ENCODE peak calls at places on chromosome 1, in six cellular contexts. J is K562, O is A549, D is endothelial cell of umbilical vein, Z is GM12878, M is HepG2. Q is an unnamed sample.

GRCh38 chr1:43479414-43479813 is 25.7 kb upstream of the HYI start:
- DNase-seq in O (no peak), Z (no peak), D (no peak), J (no peak), M (no peak), Q (no peak)

GRCh38 chr1:89894210-89894668 is 73.4 kb downstream of the LRRC8D start:
- DNase-seq in D (peak; percentile 86), J (no peak), M (no peak), Z (no peak), O (peak; percentile 48), Q (no peak)

GRCh38 chr1:156245451-156246232 is 2.2 kb downstream of the PAQR6 start:
- DNase-seq in M (no peak), Z (no peak), D (peak; percentile 31), J (no peak), O (no peak), Q (peak; percentile 50)

GRCh38 chr1:118254483-118254882 is 69.5 kb upstream of the SPAG17 start:
- DNase-seq in D (no peak), M (no peak), O (no peak), Z (no peak), J (no peak), Q (no peak)

GRCh38 chr1:18015719-18016118 is 91.9 kb upstream of the IGSF21 start:
- DNase-seq in D (no peak), O (no peak), J (no peak), Z (no peak), M (no peak), Q (no peak)

GRCh38 chr1:234926574-234927311 is 201.9 kb downstream of the TOMM20 start:
- DNase-seq in J (no peak), M (no peak), D (peak; percentile 30), Z (peak; percentile 95), O (no peak), Q (no peak)

GRCh38 chr1:177631770-177632169 is 338.1 kb downstream of the SEC16B start:
- DNase-seq in Z (no peak), J (no peak), D (no peak), M (no peak), O (no peak), Q (no peak)

GRCh38 chr1:208557046-208557445 is 312.9 kb upstream of the PLXNA2 start:
- DNase-seq in D (no peak), O (no peak), J (no peak), M (no peak), Z (no peak), Q (no peak)

GRCh38 chr1:234069760-234070159 is 165.3 kb downstream of the SLC35F3 start:
- DNase-seq in J (no peak), M (no peak), O (peak; percentile 45), D (no peak), Z (no peak), Q (peak; percentile 27)

GRCh38 chr1:13513063-13513884 is 529 bp downstream of the LRRC38 start:
- DNase-seq in Z (no peak), M (no peak), J (no peak), O (no peak), D (no peak), Q (no peak)

GRCh38 chr1:44661786-44662682 is 12.2 kb downstream of the TMEM53 start:
- DNase-seq in O (no peak), J (no peak), D (no peak), M (no peak), Z (no peak), Q (no peak)

GRCh38 chr1:35809156-35810095 is 1.6 kb downstream of the AGO4 start:
- DNase-seq in M (no peak), O (no peak), Z (no peak), J (no peak), D (no peak), Q (no peak)

GRCh38 chr1:32150847-32151246 is 28.6 kb upstream of the TXLNA start:
- DNase-seq in D (no peak), M (no peak), Z (no peak), O (no peak), J (no peak), Q (no peak)

GRCh38 chr1:70071597-70071996 is 133.8 kb downstream of the LRRC40 start:
- DNase-seq in J (no peak), D (no peak), M (no peak), Z (no peak), O (no peak), Q (no peak)

GRCh38 chr1:112074711-112075110 is 85.2 kb upstream of the KCND3 start:
- DNase-seq in Z (no peak), D (no peak), O (no peak), M (peak; percentile 27), J (no peak), Q (no peak)

GRCh38 chr1:40653851-40654537 is 11.5 kb downstream of the RIMS3 start:
- DNase-seq in O (no peak), M (no peak), D (no peak), Z (no peak), J (peak; percentile 91), Q (peak; percentile 36)

GRCh38 chr1:51551081-51551480 is 32.0 kb upstream of the EPS15 start:
- DNase-seq in D (no peak), Z (no peak), O (no peak), J (no peak), M (no peak), Q (peak; percentile 48)

GRCh38 chr1:113452921-113453770 is 62.8 kb downstream of the MAGI3 start:
- DNase-seq in M (peak; percentile 32), J (peak; percentile 20), Z (no peak), O (peak; percentile 51), D (peak; percentile 60), Q (peak; percentile 37)

GRCh38 chr1:86714159-86714558 is 9.8 kb downstream of the SH3GLB1 start:
- DNase-seq in Z (no peak), J (no peak), M (peak; percentile 7), D (no peak), O (no peak), Q (peak; percentile 37)

GRCh38 chr1:183210678-183211077 is 24.6 kb downstream of the LAMC2 start:
- DNase-seq in J (no peak), M (no peak), D (no peak), Z (no peak), O (no peak), Q (no peak)

GRCh38 chr1:40663324-40664166 is 1.9 kb downstream of the RIMS3 start:
- DNase-seq in M (no peak), J (no peak), D (no peak), O (no peak), Z (no peak), Q (peak; percentile 74)

GRCh38 chr1:236168716-236169429 is 26.5 kb downstream of the GPR137B start:
- DNase-seq in Z (no peak), D (peak; percentile 44), M (peak; percentile 48), J (no peak), O (peak; percentile 63), Q (peak; percentile 43)
- TF ChIP-seq CTCF in Z (no peak), D (no peak), M (peak; percentile 65), J (peak; percentile 6), O (no peak), Q (no peak)

GRCh38 chr1:54131419-54131818 is 21.4 kb downstream of the CDCP2 start:
- DNase-seq in J (no peak), M (no peak), D (no peak), O (no peak), Z (no peak), Q (no peak)
- TF ChIP-seq MYC in J (no peak), M (no peak), D (no peak), O (no peak), Z (no peak), Q (no peak)

GRCh38 chr1:230937370-230937769 is 41.3 kb downstream of the TTC13 start:
- DNase-seq in J (no peak), O (no peak), D (no peak), M (no peak), Z (no peak), Q (no peak)
- H3K4me3 ChIP-seq in J (no peak overlapping the region), O (no peak overlapping the region), D (no peak overlapping the region), M (no peak overlapping the region), Z (no peak overlapping the region), Q (no peak overlapping the region)

GRCh38 chr1:68010543-68010942 is 39.9 kb downstream of the DIRAS3 start:
- DNase-seq in J (no peak), D (peak; percentile 32), M (no peak), Z (no peak), O (no peak), Q (no peak)

GRCh38 chr1:68015369-68015768 is 35.1 kb downstream of the DIRAS3 start:
- DNase-seq in Z (no peak), O (no peak), M (no peak), D (no peak), J (no peak), Q (no peak)

GRCh38 chr1:68011786-68012375 is 38.5 kb downstream of the DIRAS3 start:
- DNase-seq in Z (no peak), O (peak; percentile 3), J (no peak), D (no peak), M (no peak), Q (no peak)

GRCh38 chr1:68013351-68013750 is 37.1 kb downstream of the DIRAS3 start:
- DNase-seq in Z (no peak), O (no peak), D (no peak), J (no peak), M (no peak), Q (no peak)

DNA sequence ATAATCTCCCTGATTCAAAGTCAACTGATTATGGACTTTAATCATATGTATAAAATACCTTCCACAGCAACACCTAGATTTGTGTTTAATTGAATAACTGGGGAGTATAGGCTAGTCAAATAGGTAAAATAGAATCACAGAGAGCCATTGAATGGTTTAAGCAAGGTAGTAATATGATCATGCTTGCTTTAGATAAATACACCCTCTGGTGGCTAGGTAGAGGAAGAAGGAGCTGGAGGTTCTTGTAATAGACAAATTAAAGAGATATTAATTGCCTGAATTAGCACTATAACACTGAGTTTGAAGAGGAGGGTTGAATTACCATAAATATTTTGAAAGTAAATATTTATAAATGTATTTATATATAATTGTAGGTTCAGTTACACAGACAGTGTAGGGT is 40.3 kb downstream of the DIRAS3 start:
- DNase-seq in J (no peak), O (no peak), M (no peak), D (peak; percentile 49), Z (no peak), Q (no peak)
- TF ChIP-seq CTCF in J (peak; percentile 64), O (peak; percentile 38), M (no peak), D (peak; percentile 30), Z (no peak), Q (no peak)